ENCODE peak calls at places on chromosomes 13 and 19, in seven cellular contexts. One of them, this sample, is unnamed.

GRCh38 chr13:75830842-75831241 is 194.7 kb downstream of the LMO7 start:
- DNase-seq in activated CD4-positive, alpha-beta T cell treated with anti-CD3 and anti-CD28 coated beads for 1 hour: no peak
- DNase-seq in PC-9: no peak
- DNase-seq in stimulated activated CD8-positive, alpha-beta memory T cell treated with anti-CD3 and anti-CD28 coated beads, Interleukin-15, amount 100 ng/mL, for 4 hours: no peak
- DNase-seq in pons: no peak
- DNase-seq in HT1080: peak
- DNase-seq in epithelial cell of esophagus: no peak
- DNase-seq in this sample: no peak

GRCh38 chr19:43354305-43354627 is 780 bp downstream of the CD177 start:
- DNase-seq in activated CD4-positive, alpha-beta T cell treated with anti-CD3 and anti-CD28 coated beads for 1 hour: no peak
- DNase-seq in PC-9: no peak
- DNase-seq in stimulated activated CD8-positive, alpha-beta memory T cell treated with anti-CD3 and anti-CD28 coated beads, Interleukin-15, amount 100 ng/mL, for 4 hours: no peak
- DNase-seq in pons: no peak
- DNase-seq in HT1080: no peak
- DNase-seq in epithelial cell of esophagus: no peak
- DNase-seq in this sample: no peak

GRCh38 chr13:73429691-73430090 is 370.9 kb downstream of the KLF5 start:
- DNase-seq in activated CD4-positive, alpha-beta T cell treated with anti-CD3 and anti-CD28 coated beads for 1 hour: no peak
- DNase-seq in PC-9: peak
- DNase-seq in stimulated activated CD8-positive, alpha-beta memory T cell treated with anti-CD3 and anti-CD28 coated beads, Interleukin-15, amount 100 ng/mL, for 4 hours: no peak
- DNase-seq in pons: no peak
- DNase-seq in HT1080: peak
- DNase-seq in epithelial cell of esophagus: peak
- DNase-seq in this sample: no peak

GRCh38 chr19:44988896-44989563 is 12.2 kb upstream of the RELB start:
- DNase-seq in activated CD4-positive, alpha-beta T cell treated with anti-CD3 and anti-CD28 coated beads for 1 hour: peak
- DNase-seq in PC-9: peak
- DNase-seq in stimulated activated CD8-positive, alpha-beta memory T cell treated with anti-CD3 and anti-CD28 coated beads, Interleukin-15, amount 100 ng/mL, for 4 hours: peak
- DNase-seq in pons: peak
- DNase-seq in HT1080: peak
- DNase-seq in epithelial cell of esophagus: peak
- DNase-seq in this sample: peak

GRCh38 chr13:22662771-22663170 is 518.0 kb upstream of the SGCG start:
- DNase-seq in activated CD4-positive, alpha-beta T cell treated with anti-CD3 and anti-CD28 coated beads for 1 hour: no peak
- DNase-seq in PC-9: no peak
- DNase-seq in stimulated activated CD8-positive, alpha-beta memory T cell treated with anti-CD3 and anti-CD28 coated beads, Interleukin-15, amount 100 ng/mL, for 4 hours: no peak
- DNase-seq in pons: no peak
- DNase-seq in HT1080: no peak
- DNase-seq in epithelial cell of esophagus: no peak
- DNase-seq in this sample: no peak

GRCh38 chr13:114005206-114005720 is 31.4 kb upstream of the C13orf46 start:
- DNase-seq in activated CD4-positive, alpha-beta T cell treated with anti-CD3 and anti-CD28 coated beads for 1 hour: no peak
- DNase-seq in PC-9: no peak
- DNase-seq in stimulated activated CD8-positive, alpha-beta memory T cell treated with anti-CD3 and anti-CD28 coated beads, Interleukin-15, amount 100 ng/mL, for 4 hours: no peak
- DNase-seq in pons: no peak
- DNase-seq in HT1080: no peak
- DNase-seq in epithelial cell of esophagus: no peak
- DNase-seq in this sample: peak

GRCh38 chr19:29499261-29499920 is 26.4 kb upstream of the VSTM2B start:
- DNase-seq in activated CD4-positive, alpha-beta T cell treated with anti-CD3 and anti-CD28 coated beads for 1 hour: no peak
- DNase-seq in PC-9: no peak
- DNase-seq in stimulated activated CD8-positive, alpha-beta memory T cell treated with anti-CD3 and anti-CD28 coated beads, Interleukin-15, amount 100 ng/mL, for 4 hours: no peak
- DNase-seq in pons: no peak
- DNase-seq in HT1080: no peak
- DNase-seq in epithelial cell of esophagus: no peak
- DNase-seq in this sample: peak

GRCh38 chr19:34556500-34556899 is 74.9 kb downstream of the WTIP start:
- DNase-seq in activated CD4-positive, alpha-beta T cell treated with anti-CD3 and anti-CD28 coated beads for 1 hour: no peak
- DNase-seq in PC-9: peak
- DNase-seq in stimulated activated CD8-positive, alpha-beta memory T cell treated with anti-CD3 and anti-CD28 coated beads, Interleukin-15, amount 100 ng/mL, for 4 hours: no peak
- DNase-seq in pons: peak
- DNase-seq in HT1080: peak
- DNase-seq in epithelial cell of esophagus: no peak
- DNase-seq in this sample: no peak

GRCh38 chr19:14072535-14073231 is at the start of gene MISP3:
- DNase-seq in activated CD4-positive, alpha-beta T cell treated with anti-CD3 and anti-CD28 coated beads for 1 hour: no peak
- DNase-seq in PC-9: peak
- DNase-seq in stimulated activated CD8-positive, alpha-beta memory T cell treated with anti-CD3 and anti-CD28 coated beads, Interleukin-15, amount 100 ng/mL, for 4 hours: no peak
- DNase-seq in pons: no peak
- DNase-seq in HT1080: no peak
- DNase-seq in epithelial cell of esophagus: no peak
- DNase-seq in this sample: no peak

GRCh38 chr13:29292045-29292444 is 303.4 kb downstream of the SLC7A1 start:
- DNase-seq in activated CD4-positive, alpha-beta T cell treated with anti-CD3 and anti-CD28 coated beads for 1 hour: no peak
- DNase-seq in PC-9: no peak
- DNase-seq in stimulated activated CD8-positive, alpha-beta memory T cell treated with anti-CD3 and anti-CD28 coated beads, Interleukin-15, amount 100 ng/mL, for 4 hours: no peak
- DNase-seq in pons: no peak
- DNase-seq in HT1080: no peak
- DNase-seq in epithelial cell of esophagus: no peak
- DNase-seq in this sample: no peak

GRCh38 chr13:77506874-77507273 is 28.6 kb upstream of the SCEL start:
- DNase-seq in activated CD4-positive, alpha-beta T cell treated with anti-CD3 and anti-CD28 coated beads for 1 hour: no peak
- DNase-seq in PC-9: no peak
- DNase-seq in stimulated activated CD8-positive, alpha-beta memory T cell treated with anti-CD3 and anti-CD28 coated beads, Interleukin-15, amount 100 ng/mL, for 4 hours: no peak
- DNase-seq in pons: peak
- DNase-seq in HT1080: peak
- DNase-seq in epithelial cell of esophagus: no peak
- DNase-seq in this sample: no peak

GRCh38 chr13:94556016-94556415 is 39.9 kb downstream of the TGDS start:
- DNase-seq in activated CD4-positive, alpha-beta T cell treated with anti-CD3 and anti-CD28 coated beads for 1 hour: no peak
- DNase-seq in PC-9: no peak
- DNase-seq in stimulated activated CD8-positive, alpha-beta memory T cell treated with anti-CD3 and anti-CD28 coated beads, Interleukin-15, amount 100 ng/mL, for 4 hours: no peak
- DNase-seq in pons: no peak
- DNase-seq in HT1080: no peak
- DNase-seq in epithelial cell of esophagus: no peak
- DNase-seq in this sample: no peak